ENCODE peak calls at places on chromosome 3, in seven cellular contexts. P is tibial artery, M is upper lobe of right lung, V is heart left ventricle, F is dorsolateral prefrontal cortex, I is foreskin fibroblast, R is SK-N-SH. O is an unnamed sample.

GRCh38 chr3:65126527-65127440 is 439.0 kb upstream of the ADAMTS9 start:
- DNase-seq in P (no peak), M (no peak), V (no peak), F (no peak), I (peak), R (no peak), O (peak)

GRCh38 chr3:74621581-74621980 is 7.1 kb upstream of the CNTN3 start:
- DNase-seq in P (no peak), M (no peak), V (no peak), F (no peak), I (no peak), R (no peak), O (no peak)

GRCh38 chr3:61617041-61617440 is 55.7 kb downstream of the PTPRG start:
- DNase-seq in P (no peak), M (no peak), V (no peak), F (no peak), I (peak), R (no peak), O (no peak)

GRCh38 chr3:195212749-195213085 is 58.2 kb downstream of the XXYLT1 start:
- DNase-seq in P (no peak), M (peak), V (no peak), F (no peak), I (no peak), R (no peak), O (no peak)

GRCh38 chr3:16060358-16060852 is 114.1 kb upstream of the GALNT15 start:
- DNase-seq in P (peak), M (no peak), V (no peak), F (no peak), I (peak), R (no peak), O (peak)

GRCh38 chr3:156593814-156594213 is 38.9 kb upstream of the SSR3 start:
- DNase-seq in P (no peak), M (no peak), V (no peak), F (no peak), I (no peak), R (no peak), O (no peak)

GRCh38 chr3:195103623-195104022 is 167.3 kb downstream of the XXYLT1 start:
- DNase-seq in P (no peak), M (peak), V (no peak), F (no peak), I (peak), R (no peak), O (no peak)

GRCh38 chr3:195806916-195807231 is 4.9 kb downstream of the MUC4 start:
- DNase-seq in P (no peak), M (no peak), V (no peak), F (no peak), I (no peak), R (no peak), O (no peak)

GRCh38 chr3:187186801-187187421 is 10.4 kb upstream of the RTP1 start:
- DNase-seq in P (peak), M (no peak), V (no peak), F (no peak), I (peak), R (no peak), O (peak)

GRCh38 chr3:23455084-23455483 is 252.0 kb downstream of the UBE2E2 start:
- DNase-seq in P (peak), M (no peak), V (no peak), F (no peak), I (peak), R (no peak), O (no peak)

GRCh38 chr3:52315977-52316764 is at the start of gene DNAH1:
- DNase-seq in P (no peak), M (no peak), V (peak), F (no peak), I (no peak), R (peak), O (no peak)

GRCh38 chr3:52315006-52315405 is 1.1 kb upstream of the DNAH1 start:
- DNase-seq in P (no peak), M (no peak), V (peak), F (no peak), I (no peak), R (no peak), O (no peak)

GRCh38 chr3:52318186-52318793 is 2.2 kb downstream of the DNAH1 start:
- DNase-seq in P (no peak), M (peak), V (peak), F (no peak), I (no peak), R (no peak), O (no peak)

GRCh38 chr3:52317601-52318000 is 1.5 kb downstream of the DNAH1 start:
- DNase-seq in P (no peak), M (peak), V (peak), F (no peak), I (peak), R (peak), O (no peak)

GRCh38 chr3:52317178-52317577 is 1.1 kb downstream of the DNAH1 start:
- DNase-seq in P (no peak), M (no peak), V (peak), F (no peak), I (no peak), R (peak), O (no peak)
- H3K4me3 ChIP-seq in P (peak), M (peak), V (peak), F (peak), I (peak), R (no peak), O (peak)

DNA sequence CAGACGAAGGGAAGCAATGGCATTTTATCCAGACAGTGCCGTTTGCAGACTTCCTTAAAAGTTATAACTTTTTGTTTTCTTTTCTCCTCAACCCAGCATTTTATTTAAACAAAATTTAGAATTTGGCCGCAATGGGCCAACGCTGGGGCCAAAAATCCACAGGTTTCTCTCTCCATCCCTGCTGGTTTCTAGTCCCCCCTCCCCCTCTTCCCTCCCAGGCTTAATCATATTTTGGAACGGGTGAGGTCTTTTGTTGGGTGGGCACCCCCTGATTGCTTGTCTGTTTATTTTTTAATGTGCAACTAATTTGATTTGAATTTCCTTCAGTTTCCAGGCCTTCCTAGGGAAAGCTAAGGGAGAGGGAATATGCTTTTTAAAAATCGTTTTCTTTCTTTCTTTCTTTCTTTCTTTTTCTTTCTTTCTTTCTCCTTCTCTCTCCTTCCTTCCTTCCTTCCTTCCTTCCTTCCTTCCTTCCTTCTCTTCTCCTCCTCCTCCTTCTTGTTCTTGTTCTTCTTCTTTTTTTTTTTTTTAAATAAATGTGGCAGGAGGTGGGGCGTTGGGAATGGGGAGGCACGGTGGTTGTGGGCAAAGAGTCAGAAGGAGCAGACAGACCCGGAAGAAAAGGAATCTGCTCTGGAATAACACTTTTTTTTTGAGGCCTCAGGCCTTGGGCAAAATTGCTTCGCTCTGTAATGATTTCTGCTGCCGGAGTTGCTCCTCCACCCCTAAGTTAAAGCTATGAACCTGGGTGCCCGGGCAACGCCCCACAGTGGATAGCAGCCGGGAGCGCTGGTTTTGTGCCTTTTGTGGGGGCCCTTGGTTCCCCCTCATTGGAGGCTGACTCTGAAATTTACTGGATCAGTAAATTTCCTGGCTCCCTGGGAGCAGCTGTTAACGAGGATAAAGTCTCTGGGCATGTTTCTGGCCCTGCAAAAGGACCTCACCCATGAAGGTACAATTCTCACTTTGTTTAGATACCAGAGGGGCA is 1.9 kb downstream of the FNDC3B start:
- DNase-seq in P (peak), M (peak), V (no peak), F (no peak), I (peak), R (peak), O (no peak)
- TF ChIP-seq CTCF in P (no peak), M (no peak), V (no peak), F (no peak), I (no peak), R (no peak), O (no peak)

GRCh38 chr3:122001892-122002291 is 20.2 kb downstream of the ILDR1 start:
- DNase-seq in P (no peak), M (no peak), V (no peak), F (no peak), I (no peak), R (no peak), O (no peak)

GRCh38 chr3:122005033-122005565 is 16.9 kb downstream of the ILDR1 start:
- DNase-seq in P (no peak), M (no peak), V (no peak), F (no peak), I (no peak), R (no peak), O (no peak)

GRCh38 chr3:122004123-122004522 is 17.9 kb downstream of the ILDR1 start:
- DNase-seq in P (no peak), M (no peak), V (no peak), F (no peak), I (no peak), R (no peak), O (no peak)

GRCh38 chr3:122003112-122003511 is 18.9 kb downstream of the ILDR1 start:
- DNase-seq in P (no peak), M (no peak), V (no peak), F (no peak), I (no peak), R (no peak), O (no peak)

GRCh38 chr3:122003596-122003995 is 18.5 kb downstream of the ILDR1 start:
- DNase-seq in P (no peak), M (no peak), V (no peak), F (no peak), I (no peak), R (no peak), O (no peak)
- H3K4me3 ChIP-seq in P (no peak), M (no peak), V (no peak), F (no peak), I (no peak), R (no peak), O (no peak)

DNA sequence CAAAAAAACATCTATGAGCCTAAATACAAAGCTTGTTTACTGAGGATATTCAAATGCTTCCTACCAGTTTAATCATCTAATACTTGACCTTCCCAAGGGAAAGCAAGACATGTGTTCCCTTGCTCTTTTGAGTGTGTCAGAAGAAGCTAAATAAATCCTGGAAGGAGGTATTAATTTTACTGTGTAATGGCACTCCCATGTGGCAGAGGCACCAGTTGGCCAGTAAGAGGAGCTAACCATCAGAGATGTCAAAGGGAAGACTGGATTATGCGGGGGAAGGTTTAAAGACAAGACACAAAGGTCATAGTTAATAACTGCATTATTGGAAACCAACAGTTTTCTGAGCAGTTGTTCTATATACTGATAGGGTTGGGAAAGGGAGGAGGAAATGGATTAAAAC is 125.1 kb downstream of the SUCLG2 start:
- DNase-seq in P (no peak), M (no peak), V (no peak), F (no peak), I (peak), R (no peak), O (no peak)
- TF ChIP-seq CTCF in P (no peak), M (no peak), V (no peak), F (no peak), I (no peak), R (peak), O (no peak)